ENCODE peak calls at places on chromosomes 16 and 17, in five cellular contexts. N is cardiac muscle cell, H is esophagus squamous epithelium, L is astrocyte, I is HL-60. B is an unnamed sample.

GRCh38 chr16:89584768-89585549 is 9.4 kb downstream of the CPNE7 start:
- DNase-seq in N (no peak), H (no peak), L (peak; percentile 47), I (no peak), B (no peak)

GRCh38 chr17:45131616-45132301 is 556 bp downstream of the PLCD3 start:
- DNase-seq in N (peak; percentile 40), H (no peak), L (no peak), I (peak; percentile 19), B (no peak)

GRCh38 chr16:57092786-57093301 is 461 bp downstream of the CPNE2 start:
- DNase-seq in N (peak; percentile 35), H (no peak), L (no peak), I (peak; percentile 31), B (peak; percentile 74)

GRCh38 chr16:77250395-77250794 is 51.2 kb downstream of the SYCE1L start:
- DNase-seq in N (peak; percentile 19), H (no peak), L (peak; percentile 25), I (no peak), B (no peak)

GRCh38 chr17:10357768-10358167 is 15.0 kb downstream of the MYH13 start:
- DNase-seq in N (no peak), H (no peak), L (no peak), I (no peak), B (no peak)

GRCh38 chr17:6797718-6798351 is 21.8 kb downstream of the FBXO39 start:
- DNase-seq in N (no peak), H (no peak), L (no peak), I (no peak), B (no peak)

GRCh38 chr16:56776562-56776961 is 46.6 kb downstream of the NUP93 start:
- DNase-seq in N (peak; percentile 81), H (no peak), L (no peak), I (no peak), B (peak; percentile 31)

GRCh38 chr17:31364012-31364411 is 27.5 kb upstream of the RAB11FIP4 start:
- DNase-seq in N (no peak), H (no peak), L (no peak), I (no peak), B (no peak)

GRCh38 chr16:20320178-20320577 is 7.1 kb downstream of the GP2 start:
- DNase-seq in N (no peak), H (no peak), L (no peak), I (no peak), B (no peak)

GRCh38 chr16:79312502-79312901 is 288.0 kb downstream of the MAF start:
- DNase-seq in N (no peak), H (no peak), L (no peak), I (no peak), B (no peak)

GRCh38 chr16:85615852-85616607 is 2.9 kb downstream of the GSE1 start:
- DNase-seq in N (peak; percentile 85), H (peak; percentile 39), L (peak; percentile 72), I (peak; percentile 91), B (peak; percentile 71)

GRCh38 chr17:65515959-65516948 is 45.2 kb downstream of the AXIN2 start:
- DNase-seq in N (peak; percentile 50), H (no peak), L (peak; percentile 64), I (no peak), B (no peak)

GRCh38 chr17:37283414-37283961 is 92.3 kb upstream of the C17orf78 start:
- DNase-seq in N (peak; percentile 59), H (no peak), L (peak; percentile 55), I (no peak), B (no peak)

GRCh38 chr16:6018848-6019489 is 921.4 kb upstream of the EEF2KMT start:
- DNase-seq in N (no peak), H (no peak), L (no peak), I (no peak), B (no peak)

GRCh38 chr17:50861822-50862528 is 4.2 kb downstream of the TOB1 start:
- DNase-seq in N (no peak), H (no peak), L (no peak), I (no peak), B (no peak)

GRCh38 chr17:30093463-30094147 is 23.0 kb upstream of the NSRP1 start:
- DNase-seq in N (peak; percentile 76), H (no peak), L (no peak), I (peak; percentile 64), B (no peak)

GRCh38 chr17:50244771-50245170 is 29.5 kb upstream of the TMEM92 start:
- DNase-seq in N (no peak), H (no peak), L (no peak), I (no peak), B (no peak)

GRCh38 chr16:981695-982151 is at the start of gene SOX8:
- DNase-seq in N (no peak), H (no peak), L (no peak), I (no peak), B (no peak)

GRCh38 chr16:66364117-66364958 is 2.2 kb upstream of the CDH5 start:
- DNase-seq in N (peak; percentile 85), H (no peak), L (peak; percentile 37), I (no peak), B (no peak)

GRCh38 chr17:77546772-77547201 is 406.0 kb downstream of the SEC14L1 start:
- DNase-seq in N (peak; percentile 3), H (no peak), L (peak; percentile 18), I (no peak), B (no peak)

GRCh38 chr16:75801307-75801706 is 75.0 kb upstream of the CPHXL start:
- DNase-seq in N (no peak), H (no peak), L (no peak), I (no peak), B (no peak)

GRCh38 chr16:11413907-11414595 is 68.8 kb downstream of the RMI2 start:
- DNase-seq in N (no peak), H (no peak), L (no peak), I (no peak), B (no peak)

GRCh38 chr16:89473791-89474414 is 16.5 kb downstream of the ANKRD11 start:
- DNase-seq in N (peak; percentile 62), H (no peak), L (peak; percentile 75), I (peak; percentile 20), B (no peak)

GRCh38 chr16:4052801-4053662 is 63.2 kb downstream of the ADCY9 start:
- DNase-seq in N (peak; percentile 42), H (no peak), L (peak; percentile 56), I (peak; percentile 70), B (peak; percentile 51)

GRCh38 chr17:68320311-68320865 is 29.1 kb downstream of the ARSG start:
- DNase-seq in N (no peak), H (no peak), L (no peak), I (no peak), B (no peak)

GRCh38 chr16:35391328-35391727 is 1931.9 kb downstream of the TP53TG3F start:
- DNase-seq in N (no peak), H (no peak), L (no peak), I (peak; percentile 58), B (no peak)

GRCh38 chr17:60563743-60564142 is 36.2 kb upstream of the PPM1D start:
- DNase-seq in N (no peak), H (no peak), L (no peak), I (no peak), B (no peak)

GRCh38 chr17:73639322-73639721 is 4.9 kb downstream of the SDK2 start:
- DNase-seq in N (no peak), H (no peak), L (no peak), I (no peak), B (no peak)

GRCh38 chr17:50728112-50728429 is 8.7 kb downstream of the LUC7L3 start:
- DNase-seq in N (no peak), H (no peak), L (no peak), I (no peak), B (no peak)

GRCh38 chr16:56912746-56913703 is 18.9 kb upstream of the HERPUD1 start:
- DNase-seq in N (peak; percentile 68), H (no peak), L (peak; percentile 61), I (peak; percentile 5), B (peak; percentile 15)

GRCh38 chr16:24132797-24133155 is 123.4 kb upstream of the CACNG3 start:
- DNase-seq in N (no peak), H (no peak), L (no peak), I (no peak), B (no peak)

GRCh38 chr17:40203131-40203530 is 16.0 kb upstream of the WIPF2 start:
- DNase-seq in N (peak; percentile 32), H (no peak), L (no peak), I (peak; percentile 64), B (no peak)

GRCh38 chr16:72099377-72099818 is 5.8 kb downstream of the DHX38 start:
- DNase-seq in N (peak; percentile 69), H (no peak), L (peak; percentile 15), I (peak; percentile 66), B (no peak)

GRCh38 chr17:19321481-19322128 is 40.9 kb downstream of the B9D1 start:
- DNase-seq in N (no peak), H (no peak), L (no peak), I (no peak), B (no peak)

GRCh38 chr17:20271016-20271610 is 196.2 kb downstream of the LGALS9B start:
- DNase-seq in N (no peak), H (no peak), L (no peak), I (no peak), B (no peak)

GRCh38 chr16:10668322-10669045 is 26.2 kb downstream of the TEKT5 start:
- DNase-seq in N (peak; percentile 28), H (no peak), L (no peak), I (no peak), B (no peak)

GRCh38 chr17:7060165-7060890 is 16.4 kb upstream of the SLC16A11 start:
- DNase-seq in N (peak; percentile 62), H (no peak), L (peak; percentile 93), I (no peak), B (no peak)

GRCh38 chr17:77327566-77328463 is 187.0 kb downstream of the SEC14L1 start:
- DNase-seq in N (no peak), H (no peak), L (no peak), I (no peak), B (peak; percentile 41)

GRCh38 chr17:64006361-64007088 is 8.4 kb downstream of the PRR29 start:
- DNase-seq in N (peak; percentile 49), H (no peak), L (no peak), I (no peak), B (no peak)

GRCh38 chr16:27920391-27920891 is 143.1 kb downstream of the GSG1L start:
- DNase-seq in N (peak; percentile 6), H (no peak), L (no peak), I (no peak), B (peak; percentile 38)
- TF ChIP-seq CTCF in N (peak; percentile 24), H (peak; percentile 27), L (peak; percentile 10), I (no peak), B (peak; percentile 19)

GRCh38 chr16:88352261-88353200 is 30.2 kb upstream of the ZNF469 start:
- DNase-seq in N (no peak), H (no peak), L (no peak), I (no peak), B (no peak)
- H3K27ac ChIP-seq in N (no peak overlapping the region), H (no peak overlapping the region), L (no peak overlapping the region), I (no peak overlapping the region), B (no peak overlapping the region)

GRCh38 chr17:33335491-33336173 is 42.5 kb upstream of the ASIC2 start:
- DNase-seq in N (no peak), H (no peak), L (no peak), I (no peak), B (no peak)
- TF ChIP-seq CTCF in N (no peak), H (no peak), L (no peak), I (no peak), B (no peak)

GRCh38 chr17:57662644-57663308 is 82.3 kb downstream of the CCDC182 start:
- DNase-seq in N (peak; percentile 99), H (peak; percentile 38), L (peak; percentile 99), I (peak; percentile 87), B (peak; percentile 98)
- H3K27ac ChIP-seq in N (peak overlapping the region; percentile 25), H (peak overlapping the region; percentile 77), L (peak overlapping the region; percentile 97), I (peak overlapping the region; percentile 49), B (peak overlapping the region; percentile 98)